ENCODE peak calls at places on chromosomes 12 and 14, in six cellular contexts. S is left cardiac atrium, V is skeletal muscle cell, I is OCI-M1, J is heart left ventricle, Y is fibroblast of mammary gland. A is an unnamed sample.

GRCh38 chr12:100675432-100675831 is 101.9 kb downstream of the GAS2L3 start:
- DNase-seq in S (peak), V (peak), I (peak), J (peak), Y (peak), A (peak)

GRCh38 chr12:92398565-92399309 is 253.1 kb upstream of the BTG1 start:
- DNase-seq in S (no peak), V (no peak), I (peak), J (no peak), Y (no peak), A (no peak)

GRCh38 chr12:112121780-112122565 is 3.4 kb upstream of the TRAFD1 start:
- DNase-seq in S (peak), V (peak), I (no peak), J (peak), Y (peak), A (peak)

GRCh38 chr14:39138450-39138849 is 24.3 kb downstream of the GEMIN2 start:
- DNase-seq in S (no peak), V (no peak), I (no peak), J (no peak), Y (no peak), A (peak)

GRCh38 chr12:5258498-5258897 is 173.4 kb upstream of the NTF3 start:
- DNase-seq in S (peak), V (peak), I (no peak), J (no peak), Y (peak), A (no peak)

GRCh38 chr14:90717916-90718315 is 98.3 kb downstream of the TTC7B start:
- DNase-seq in S (no peak), V (peak), I (no peak), J (no peak), Y (peak), A (peak)

GRCh38 chr14:54673193-54674121 is 106.5 kb downstream of the SAMD4A start:
- DNase-seq in S (no peak), V (no peak), I (no peak), J (peak), Y (peak), A (no peak)

GRCh38 chr12:117388865-117389508 is 27.6 kb upstream of the NOS1 start:
- DNase-seq in S (no peak), V (no peak), I (no peak), J (no peak), Y (no peak), A (no peak)

GRCh38 chr14:32350020-32350419 is 20.9 kb downstream of the AKAP6 start:
- DNase-seq in S (no peak), V (no peak), I (no peak), J (no peak), Y (no peak), A (no peak)

GRCh38 chr12:130966443-130967030 is 12.8 kb downstream of the ADGRD1 start:
- DNase-seq in S (no peak), V (no peak), I (no peak), J (no peak), Y (no peak), A (no peak)

GRCh38 chr12:6724409-6724797 is 557 bp downstream of the COPS7A start:
- DNase-seq in S (no peak), V (no peak), I (peak), J (no peak), Y (peak), A (no peak)

GRCh38 chr14:21093769-21094681 is 4.4 kb downstream of the ZNF219 start:
- DNase-seq in S (no peak), V (no peak), I (peak), J (no peak), Y (no peak), A (no peak)

GRCh38 chr14:57153286-57153685 is 115.4 kb downstream of the EXOC5 start:
- DNase-seq in S (no peak), V (no peak), I (no peak), J (no peak), Y (no peak), A (no peak)

GRCh38 chr12:10363922-10364838 is 25.7 kb downstream of the KLRK1 start:
- DNase-seq in S (peak), V (peak), I (peak), J (peak), Y (peak), A (peak)

GRCh38 chr12:113092478-113093408 is 36.2 kb downstream of the DTX1 start:
- DNase-seq in S (peak), V (no peak), I (peak), J (peak), Y (no peak), A (no peak)

GRCh38 chr12:41220931-41221330 is 32.8 kb downstream of the PDZRN4 start:
- DNase-seq in S (no peak), V (no peak), I (no peak), J (no peak), Y (no peak), A (no peak)

GRCh38 chr12:79690606-79691298 is at the start of gene PAWR:
- DNase-seq in S (peak), V (no peak), I (no peak), J (peak), Y (peak), A (peak)

GRCh38 chr12:2076196-2076570 is 23.4 kb downstream of the CACNA1C start:
- DNase-seq in S (no peak), V (peak), I (no peak), J (peak), Y (peak), A (no peak)

GRCh38 chr14:78959674-78960264 is 789.6 kb downstream of the NRXN3 start:
- DNase-seq in S (peak), V (peak), I (peak), J (peak), Y (peak), A (peak)

GRCh38 chr14:39492267-39492666 is 60.0 kb upstream of the FBXO33 start:
- DNase-seq in S (no peak), V (peak), I (no peak), J (no peak), Y (peak), A (peak)

GRCh38 chr12:68227356-68227755 is 1.7 kb upstream of the IL26 start:
- DNase-seq in S (no peak), V (no peak), I (no peak), J (no peak), Y (no peak), A (no peak)

GRCh38 chr14:88286309-88286708 is 36.8 kb downstream of the KCNK10 start:
- DNase-seq in S (no peak), V (no peak), I (no peak), J (no peak), Y (no peak), A (no peak)

GRCh38 chr12:44193281-44193680 is 357.4 kb downstream of the TMEM117 start:
- DNase-seq in S (no peak), V (no peak), I (no peak), J (no peak), Y (no peak), A (no peak)